ENCODE peak calls at places on chromosome 3, in eight cellular contexts. L is AG08396; Y is MCF 10A; X is activated CD4-positive, alpha-beta T cell treated with anti-CD3 and anti-CD28 coated beads for 4 hours; N is left cardiac atrium; Z is cardiac fibroblast; E is CD4-positive, alpha-beta memory T cell; M is AG09309. A is an unnamed sample.

GRCh38 chr3:158766364-158766763 is 34.1 kb upstream of the RARRES1 start:
- DNase-seq in L (no peak), Y (no peak), X (no peak), N (no peak), Z (no peak), E (no peak), M (no peak), A (no peak)

GRCh38 chr3:140252812-140253656 is 318.0 kb downstream of the CLSTN2 start:
- DNase-seq in L (no peak), Y (no peak), X (no peak), N (no peak), Z (no peak), E (no peak), M (no peak), A (no peak)

GRCh38 chr3:145013931-145014330 is 1042.3 kb downstream of the DIPK2A start:
- DNase-seq in L (no peak), Y (no peak), X (no peak), N (no peak), Z (no peak), E (no peak), M (no peak), A (no peak)

GRCh38 chr3:155494332-155494731 is 200.8 kb upstream of the STRIT1 start:
- DNase-seq in L (no peak), Y (no peak), X (no peak), N (no peak), Z (no peak), E (no peak), M (no peak), A (no peak)

GRCh38 chr3:129005526-129006303 is 4.6 kb downstream of the EFCC1 start:
- DNase-seq in L (peak), Y (no peak), X (no peak), N (peak), Z (peak), E (no peak), M (no peak), A (no peak)

GRCh38 chr3:50205719-50206276 is 727 bp downstream of the SLC38A3 start:
- DNase-seq in L (no peak), Y (no peak), X (peak), N (peak), Z (no peak), E (no peak), M (no peak), A (no peak)

GRCh38 chr3:101758224-101758623 is 20.8 kb upstream of the NXPE3 start:
- DNase-seq in L (no peak), Y (no peak), X (no peak), N (no peak), Z (no peak), E (no peak), M (no peak), A (no peak)

GRCh38 chr3:69324362-69325025 is 61.4 kb downstream of the FRMD4B start:
- DNase-seq in L (no peak), Y (peak), X (no peak), N (no peak), Z (peak), E (no peak), M (no peak), A (no peak)

GRCh38 chr3:82281205-82281604 is 519.8 kb upstream of the GBE1 start:
- DNase-seq in L (no peak), Y (peak), X (no peak), N (no peak), Z (no peak), E (no peak), M (no peak), A (no peak)

GRCh38 chr3:61813656-61814055 is 252.3 kb downstream of the PTPRG start:
- DNase-seq in L (no peak), Y (no peak), X (no peak), N (no peak), Z (peak), E (no peak), M (no peak), A (no peak)

GRCh38 chr3:85576091-85576690 is 617.4 kb downstream of the CADM2 start:
- DNase-seq in L (peak), Y (peak), X (no peak), N (peak), Z (peak), E (peak), M (peak), A (peak)

GRCh38 chr3:30578479-30578878 is 27.9 kb upstream of the TGFBR2 start:
- DNase-seq in L (peak), Y (peak), X (no peak), N (peak), Z (peak), E (no peak), M (peak), A (no peak)

GRCh38 chr3:145893331-145893730 is 267.7 kb downstream of the PLOD2 start:
- DNase-seq in L (no peak), Y (no peak), X (no peak), N (no peak), Z (no peak), E (no peak), M (no peak), A (no peak)

GRCh38 chr3:57173687-57174086 is 8.5 kb upstream of the IL17RD start:
- DNase-seq in L (no peak), Y (no peak), X (no peak), N (no peak), Z (no peak), E (no peak), M (no peak), A (no peak)

GRCh38 chr3:147397911-147398809 is 8.2 kb downstream of the ZIC4 start:
- DNase-seq in L (no peak), Y (no peak), X (no peak), N (no peak), Z (no peak), E (no peak), M (no peak), A (no peak)

GRCh38 chr3:104102386-104102785 is 1264.3 kb upstream of the ALCAM start:
- DNase-seq in L (peak), Y (peak), X (no peak), N (no peak), Z (peak), E (no peak), M (peak), A (no peak)

GRCh38 chr3:46892285-46893145 is 15.0 kb downstream of the PTH1R start:
- DNase-seq in L (peak), Y (peak), X (no peak), N (peak), Z (peak), E (no peak), M (peak), A (no peak)

GRCh38 chr3:39154323-39155021 is 1.1 kb upstream of the CSRNP1 start:
- DNase-seq in L (no peak), Y (peak), X (no peak), N (peak), Z (no peak), E (no peak), M (no peak), A (no peak)

GRCh38 chr3:178719036-178719635 is 182.9 kb downstream of the KCNMB2 start:
- DNase-seq in L (no peak), Y (peak), X (no peak), N (no peak), Z (peak), E (no peak), M (no peak), A (no peak)

GRCh38 chr3:11558461-11558903 is 85.2 kb downstream of the VGLL4 start:
- DNase-seq in L (no peak), Y (no peak), X (no peak), N (no peak), Z (no peak), E (no peak), M (no peak), A (no peak)

GRCh38 chr3:44509985-44510360 is 32.5 kb upstream of the ZNF445 start:
- DNase-seq in L (no peak), Y (peak), X (no peak), N (no peak), Z (peak), E (no peak), M (no peak), A (no peak)

GRCh38 chr3:183306798-183307671 is 54.0 kb downstream of the B3GNT5 start:
- DNase-seq in L (peak), Y (no peak), X (peak), N (peak), Z (peak), E (no peak), M (no peak), A (no peak)

GRCh38 chr3:127738192-127738840 is 65.6 kb downstream of the ABTB1 start:
- DNase-seq in L (no peak), Y (peak), X (no peak), N (no peak), Z (peak), E (no peak), M (no peak), A (no peak)

GRCh38 chr3:141434255-141434654 is 52.6 kb upstream of the RASA2 start:
- DNase-seq in L (no peak), Y (no peak), X (no peak), N (no peak), Z (no peak), E (no peak), M (no peak), A (no peak)